ENCODE peak calls at places on chromosomes 1 and 21, in four cellular contexts. K, W, I and S are unnamed samples.

GRCh38 chr1:228074954-228075730 is 7.4 kb upstream of the ARF1 start:
- DNase-seq in K (no peak), W (no peak), I (no peak), S (no peak)

GRCh38 chr1:54335396-54336056 is 70.7 kb downstream of the SSBP3 start:
- DNase-seq in K (no peak), W (no peak), I (no peak), S (no peak)

GRCh38 chr1:158087320-158087927 is 93.3 kb upstream of the CD1D start:
- DNase-seq in K (no peak), W (peak), I (peak), S (peak)

GRCh38 chr1:225811622-225812487 is 1.9 kb downstream of the EPHX1 start:
- DNase-seq in K (no peak), W (peak), I (peak), S (peak)

GRCh38 chr1:45335732-45336365 is 4.1 kb upstream of the TOE1 start:
- DNase-seq in K (no peak), W (no peak), I (peak), S (no peak)

GRCh38 chr1:55054396-55054795 is 15.0 kb downstream of the PCSK9 start:
- DNase-seq in K (no peak), W (no peak), I (no peak), S (no peak)

GRCh38 chr1:64417828-64418227 is 52.1 kb upstream of the CACHD1 start:
- DNase-seq in K (no peak), W (no peak), I (no peak), S (no peak)

GRCh38 chr1:209600541-209600940 is 17.0 kb downstream of the CAMK1G start:
- DNase-seq in K (no peak), W (no peak), I (no peak), S (no peak)

GRCh38 chr1:211292411-211292810 is 33.2 kb downstream of the RCOR3 start:
- DNase-seq in K (no peak), W (no peak), I (no peak), S (no peak)

GRCh38 chr1:163093169-163093568 is 24.0 kb downstream of the RGS4 start:
- DNase-seq in K (no peak), W (no peak), I (no peak), S (no peak)

GRCh38 chr1:25123551-25123950 is 108.8 kb downstream of the SYF2 start:
- DNase-seq in K (no peak), W (no peak), I (no peak), S (no peak)

GRCh38 chr1:53599461-53599860 is 139.5 kb downstream of the GLIS1 start:
- DNase-seq in K (no peak), W (no peak), I (no peak), S (no peak)

GRCh38 chr1:200610846-200611245 is 9.7 kb downstream of the KIF14 start:
- DNase-seq in K (no peak), W (no peak), I (no peak), S (no peak)

GRCh38 chr1:205270764-205271163 is 43.0 kb downstream of the TMCC2 start:
- DNase-seq in K (no peak), W (no peak), I (peak), S (no peak)

GRCh38 chr1:47709302-47710074 is 271.6 kb downstream of the FOXD2 start:
- DNase-seq in K (no peak), W (no peak), I (no peak), S (peak)

GRCh38 chr1:4825841-4826450 is 171.5 kb downstream of the AJAP1 start:
- DNase-seq in K (no peak), W (peak), I (peak), S (peak)

GRCh38 chr1:202656951-202657646 is 53.2 kb downstream of the SYT2 start:
- DNase-seq in K (no peak), W (peak), I (peak), S (peak)

GRCh38 chr1:211476200-211476849 is 15.6 kb downstream of the RD3 start:
- DNase-seq in K (peak), W (peak), I (peak), S (peak)

GRCh38 chr1:37038079-37038702 is 3.9 kb upstream of the GRIK3 start:
- DNase-seq in K (no peak), W (peak), I (no peak), S (peak)

GRCh38 chr1:228366851-228367741 is 39.5 kb downstream of the TRIM11 start:
- DNase-seq in K (no peak), W (no peak), I (no peak), S (no peak)

GRCh38 chr1:26411624-26412074 is 1.0 kb downstream of the LIN28A start:
- DNase-seq in K (no peak), W (no peak), I (no peak), S (no peak)

GRCh38 chr1:82625562-82625961 is 824.8 kb downstream of the ADGRL2 start:
- DNase-seq in K (no peak), W (no peak), I (no peak), S (no peak)

GRCh38 chr1:56973898-56974752 is 8.3 kb upstream of the C8B start:
- DNase-seq in K (no peak), W (no peak), I (no peak), S (no peak)
- TF ChIP-seq SP1 in K (no peak), W (no peak), I (no peak), S (no peak)

GRCh38 chr1:41013812-41014211 is 7.7 kb downstream of the SLFNL1 start:
- DNase-seq in K (no peak), W (no peak), I (no peak), S (no peak)
- TF ChIP-seq FOXK2 in K (no peak), W (no peak), I (no peak), S (no peak)

GRCh38 chr1:214857716-214858115 is 224.8 kb upstream of the KCNK2 start:
- DNase-seq in K (no peak), W (no peak), I (no peak), S (no peak)
- TF ChIP-seq SP1 in K (no peak), W (no peak), I (no peak), S (no peak)

DNA sequence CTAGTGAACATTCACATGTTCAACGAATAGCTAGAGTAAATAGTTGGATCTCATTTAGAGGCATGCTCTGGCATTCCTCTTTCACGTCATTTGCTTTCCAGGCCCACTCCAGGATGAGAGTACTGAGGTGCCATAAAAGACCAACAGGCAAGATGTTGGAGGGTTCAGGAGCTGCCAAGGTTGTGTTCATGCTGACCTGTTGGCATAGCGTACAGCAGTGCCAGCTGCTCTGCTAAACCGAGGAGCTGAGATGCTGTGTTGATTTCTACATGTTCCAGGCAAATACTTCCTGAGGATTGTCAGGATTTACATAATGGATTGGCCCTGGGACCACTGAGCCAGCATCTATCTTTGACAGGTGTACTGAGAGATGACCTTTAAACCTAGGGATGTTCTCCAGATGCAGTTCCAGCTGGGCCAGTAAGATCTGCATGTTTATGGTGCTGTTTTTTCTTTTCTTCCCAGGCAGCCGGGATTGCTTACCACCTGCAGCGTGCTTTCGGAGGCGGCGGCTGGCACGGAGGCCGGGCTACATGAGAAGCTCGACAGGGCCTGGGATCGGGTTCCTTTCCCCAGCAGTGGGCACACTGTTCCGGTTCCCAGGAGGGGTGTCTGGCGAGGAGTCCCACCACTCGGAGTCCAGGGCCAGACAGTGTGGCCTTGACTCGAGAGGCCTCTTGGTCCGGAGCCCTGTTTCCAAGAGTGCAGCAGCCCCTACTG is 66.9 kb downstream of the DISC1 start:
- DNase-seq in K (no peak), W (no peak), I (no peak), S (no peak)
- TF ChIP-seq FOXK2 in K (no peak), W (no peak), I (no peak), S (no peak)

GRCh38 chr1:1779691-1780597 is 1.7 kb upstream of the NADK start:
- DNase-seq in K (peak), W (peak), I (no peak), S (no peak)
- TF ChIP-seq SP1 in K (peak), W (peak), I (no peak), S (no peak)

GRCh38 chr1:113517346-113517745 is 127.0 kb downstream of the MAGI3 start:
- DNase-seq in K (no peak), W (no peak), I (peak), S (no peak)

GRCh38 chr1:113517983-113518382 is 127.7 kb downstream of the MAGI3 start:
- DNase-seq in K (no peak), W (no peak), I (no peak), S (no peak)

GRCh38 chr1:113515498-113515897 is 125.2 kb downstream of the MAGI3 start:
- DNase-seq in K (no peak), W (no peak), I (no peak), S (no peak)

GRCh38 chr1:113519561-113519960 is 129.2 kb downstream of the MAGI3 start:
- DNase-seq in K (no peak), W (no peak), I (peak), S (no peak)
- TF ChIP-seq FOXK2 in K (no peak), W (no peak), I (no peak), S (no peak)

DNA sequence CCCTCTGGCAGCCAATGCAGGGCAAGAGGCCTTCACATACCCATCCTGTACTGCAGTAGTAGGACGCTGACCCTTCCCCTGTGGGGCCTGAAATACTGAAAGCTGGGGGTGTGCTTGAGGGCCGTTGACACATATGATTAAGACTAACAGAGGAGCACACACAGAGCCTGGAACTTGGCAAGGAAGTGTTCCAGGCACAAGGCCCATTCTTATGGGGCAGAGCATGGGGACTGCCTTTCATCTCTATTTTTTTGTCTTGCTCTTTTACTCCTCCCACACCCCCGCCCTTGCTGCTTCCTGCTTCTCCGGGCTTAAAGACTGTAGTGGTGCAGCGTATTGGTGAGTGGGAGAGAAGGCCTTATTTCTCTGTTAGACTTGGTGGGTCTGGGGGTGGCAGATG is 137.4 kb downstream of the BACH1 start:
- DNase-seq in K (no peak), W (no peak), I (no peak), S (no peak)
- TF ChIP-seq SP1 in K (no peak), W (no peak), I (no peak), S (no peak)

GRCh38 chr1:207221934-207222351 is 99.5 kb upstream of the CD55 start:
- DNase-seq in K (no peak), W (peak), I (no peak), S (no peak)
- TF ChIP-seq FOXK2 in K (no peak), W (peak), I (no peak), S (no peak)

GRCh38 chr1:219666242-219666641 is 53.3 kb upstream of the ZC3H11B start:
- DNase-seq in K (no peak), W (no peak), I (no peak), S (no peak)
- TF ChIP-seq SP1 in K (no peak), W (no peak), I (no peak), S (no peak)

GRCh38 chr1:109567823-109568222 is 19.4 kb downstream of the GNAI3 start:
- DNase-seq in K (no peak), W (no peak), I (no peak), S (no peak)
- TF ChIP-seq FOXK2 in K (no peak), W (no peak), I (no peak), S (no peak)